ENCODE peak calls at places on chromosomes 5 and 9, in seven cellular contexts. F is ovary; X is kidney; R is spleen; D is PC-3; E is RWPE1; B is CD4-positive, alpha-beta T cell. J is an unnamed sample.

GRCh38 chr5:130110333-130110732 is 206.1 kb downstream of the CHSY3 start:
- DNase-seq in D (no peak), F (no peak), B (no peak), R (no peak), X (no peak), E (no peak), J (no peak)

GRCh38 chr9:110317921-110318320 is 19.7 kb downstream of the TXNDC8 start:
- DNase-seq in X (no peak), B (no peak), R (no peak), E (no peak), F (no peak), D (no peak), J (no peak)

GRCh38 chr9:107131108-107131799 is 151.8 kb upstream of the RAD23B start:
- DNase-seq in E (peak), R (no peak), D (peak), F (no peak), B (no peak), X (peak), J (no peak)

GRCh38 chr5:179612577-179613459 is 10.7 kb downstream of the HNRNPH1 start:
- DNase-seq in D (no peak), X (peak), E (no peak), B (no peak), R (peak), F (no peak), J (no peak)

GRCh38 chr5:168833936-168834335 is 254.8 kb upstream of the PANK3 start:
- DNase-seq in F (no peak), B (no peak), E (no peak), D (no peak), R (no peak), X (no peak), J (no peak)

GRCh38 chr9:113361304-113362018 is 12.1 kb downstream of the BSPRY start:
- DNase-seq in X (no peak), B (no peak), R (no peak), D (peak), E (no peak), F (no peak), J (peak)

GRCh38 chr5:149400304-149400703 is 21.2 kb upstream of the IL17B start:
- DNase-seq in X (no peak), R (no peak), B (no peak), F (peak), E (no peak), D (no peak), J (no peak)

GRCh38 chr5:157651011-157651611 is 1.1 kb downstream of the SOX30 start:
- DNase-seq in F (no peak), D (no peak), R (no peak), E (no peak), B (no peak), X (peak), J (no peak)

GRCh38 chr5:669842-670395 is 23.2 kb downstream of the TPPP start:
- DNase-seq in D (no peak), E (no peak), R (peak), F (no peak), X (peak), B (no peak), J (no peak)

GRCh38 chr5:76291305-76292077 is 111.6 kb upstream of the IQGAP2 start:
- DNase-seq in B (no peak), X (no peak), F (no peak), R (no peak), D (peak), E (peak), J (no peak)

GRCh38 chr9:23769307-23769935 is 56.6 kb downstream of the ELAVL2 start:
- DNase-seq in D (peak), X (no peak), E (peak), B (no peak), F (no peak), R (no peak), J (no peak)

GRCh38 chr5:123670981-123671557 is 159.1 kb downstream of the CSNK1G3 start:
- DNase-seq in F (peak), D (peak), B (peak), X (no peak), E (peak), R (no peak), J (peak)

GRCh38 chr5:135695656-135696055 is 116.9 kb upstream of the CXCL14 start:
- DNase-seq in F (no peak), D (no peak), B (no peak), E (no peak), X (no peak), R (no peak), J (no peak)

GRCh38 chr5:28896949-28897348 is 1858.6 kb upstream of the CDH9 start:
- DNase-seq in X (no peak), B (no peak), F (no peak), D (peak), R (no peak), E (peak), J (no peak)

GRCh38 chr5:65946198-65946745 is 19.9 kb downstream of the ERBIN start:
- DNase-seq in F (no peak), D (no peak), E (no peak), R (no peak), B (no peak), X (no peak), J (no peak)

GRCh38 chr5:191949-192690 is 825 bp downstream of the LRRC14B start:
- DNase-seq in D (no peak), F (peak), E (no peak), B (no peak), R (peak), X (peak), J (no peak)

GRCh38 chr9:97853056-97853843 is at the start of gene FOXE1:
- DNase-seq in B (no peak), F (no peak), E (no peak), R (no peak), X (no peak), D (no peak), J (no peak)

GRCh38 chr9:123406016-123406415 is 50.0 kb downstream of the CRB2 start:
- DNase-seq in D (no peak), F (no peak), X (no peak), R (peak), E (no peak), B (no peak), J (no peak)

GRCh38 chr9:20407013-20407412 is 215.3 kb downstream of the MLLT3 start:
- DNase-seq in X (no peak), E (no peak), F (no peak), R (no peak), B (no peak), D (no peak), J (no peak)

GRCh38 chr9:88177343-88177742 is 39.1 kb upstream of the SPATA31C2 start:
- DNase-seq in B (no peak), F (no peak), E (no peak), X (no peak), D (no peak), R (no peak), J (no peak)

GRCh38 chr5:30103056-30104020 is 1090.1 kb upstream of the CDH6 start:
- DNase-seq in E (peak), B (no peak), F (no peak), X (no peak), R (no peak), D (peak), J (no peak)

GRCh38 chr5:78912085-78912771 is 72.9 kb downstream of the ARSB start:
- DNase-seq in D (no peak), E (no peak), B (no peak), F (no peak), R (no peak), X (no peak), J (no peak)

GRCh38 chr5:133373121-133373870 is 239.0 kb downstream of the FSTL4 start:
- DNase-seq in R (no peak), F (no peak), D (no peak), X (no peak), E (peak), B (no peak), J (no peak)

GRCh38 chr9:20623748-20624124 is 1.4 kb upstream of the MLLT3 start:
- DNase-seq in E (no peak), B (no peak), X (no peak), D (peak), R (no peak), F (no peak), J (no peak)

GRCh38 chr9:72557549-72557948 is 36.1 kb downstream of the TMC1 start:
- DNase-seq in B (peak), R (no peak), X (no peak), F (peak), D (peak), E (peak), J (peak)

GRCh38 chr9:131270171-131271015 is 5.9 kb downstream of the FAM78A start:
- DNase-seq in B (no peak), D (no peak), R (peak), F (no peak), E (no peak), X (peak), J (peak)

GRCh38 chr9:21989440-21990189 is 4.6 kb downstream of the CDKN2A start:
- DNase-seq in E (no peak), D (no peak), F (no peak), X (peak), R (no peak), B (no peak), J (no peak)

GRCh38 chr5:173158366-173158765 is 14.0 kb downstream of the BNIP1 start:
- DNase-seq in E (no peak), F (no peak), R (no peak), X (no peak), B (no peak), D (no peak), J (no peak)

GRCh38 chr5:169978744-169979143 is 1.6 kb downstream of the INSYN2B start:
- DNase-seq in R (no peak), D (no peak), X (no peak), F (no peak), B (no peak), E (no peak), J (no peak)

GRCh38 chr5:111834926-111835599 is 78.1 kb upstream of the NREP start:
- DNase-seq in R (no peak), F (no peak), B (no peak), D (peak), X (no peak), E (no peak), J (no peak)
- TF ChIP-seq CTCF in R (no peak), F (no peak), B (no peak), D (peak), X (no peak), E (no peak), J (no peak)

GRCh38 chr9:68950689-68951088 is 63.2 kb downstream of the PRKACG start:
- DNase-seq in B (no peak), D (no peak), R (no peak), X (no peak), E (no peak), F (no peak), J (no peak)

GRCh38 chr9:68947842-68948569 is 65.9 kb downstream of the PRKACG start:
- DNase-seq in B (no peak), E (no peak), F (no peak), R (no peak), X (no peak), D (no peak), J (no peak)

GRCh38 chr9:68947015-68947414 is 66.9 kb downstream of the PRKACG start:
- DNase-seq in D (no peak), F (no peak), R (no peak), X (no peak), E (no peak), B (no peak), J (no peak)

GRCh38 chr9:68950188-68950587 is 63.7 kb downstream of the PRKACG start:
- DNase-seq in E (no peak), R (no peak), D (no peak), X (no peak), B (no peak), F (no peak), J (no peak)

GRCh38 chr9:68949271-68950000 is 64.5 kb downstream of the PRKACG start:
- DNase-seq in E (no peak), B (no peak), D (peak), R (no peak), F (peak), X (no peak), J (peak)
- TF ChIP-seq CTCF in E (no peak), B (no peak), D (peak), R (peak), F (no peak), X (peak), J (no peak)

GRCh38 chr9:18060304-18060934 is 413.5 kb upstream of the ADAMTSL1 start:
- DNase-seq in B (no peak), E (peak), R (no peak), X (no peak), D (peak), F (no peak), J (no peak)
- TF ChIP-seq CTCF in B (no peak), E (peak), R (no peak), X (no peak), D (peak), F (no peak), J (no peak)

GRCh38 chr9:14080940-14081621 is 232.9 kb downstream of the NFIB start:
- DNase-seq in F (no peak), X (no peak), B (no peak), D (peak), R (no peak), E (peak), J (no peak)
- TF ChIP-seq CTCF in F (no peak), X (no peak), B (no peak), D (no peak), R (no peak), E (no peak), J (no peak)